ENCODE peak calls at places on chromosome 19, in six cellular contexts. T is PC-3, P is MM.1S, M is substantia nigra, V is uterus, D is Peyer's patch. B is an unnamed sample.

GRCh38 chr19:54190942-54191670 is at the start of gene TSEN34:
- DNase-seq in V (peak), D (peak), T (peak), P (peak), M (peak), B (peak)

GRCh38 chr19:17908244-17908643 is 24.6 kb upstream of the CCDC124 start:
- DNase-seq in D (no peak), V (no peak), M (no peak), T (no peak), P (no peak), B (no peak)

GRCh38 chr19:925912-926594 is at the start of gene ARID3A:
- DNase-seq in M (no peak), V (no peak), P (no peak), D (peak), T (no peak), B (no peak)

GRCh38 chr19:39160523-39160861 is 34.9 kb downstream of the PAK4 start:
- DNase-seq in D (no peak), V (no peak), M (no peak), T (peak), P (no peak), B (no peak)

GRCh38 chr19:45528744-45529453 is 21.6 kb downstream of the VASP start:
- DNase-seq in M (no peak), T (peak), D (peak), P (no peak), V (no peak), B (peak)

GRCh38 chr19:42433503-42434260 is 6.5 kb upstream of the LIPE start:
- DNase-seq in D (peak), V (peak), P (peak), T (peak), M (peak), B (peak)

GRCh38 chr19:48333467-48334384 is 8.4 kb downstream of the EMP3 start:
- DNase-seq in P (peak), V (peak), D (peak), T (peak), M (peak), B (peak)

GRCh38 chr19:33446918-33447293 is 73.4 kb downstream of the CEBPG start:
- DNase-seq in V (no peak), M (no peak), P (no peak), T (no peak), D (no peak), B (no peak)

GRCh38 chr19:57560049-57560491 is 407 bp upstream of the ZNF550 start:
- DNase-seq in D (no peak), V (peak), P (no peak), T (peak), M (no peak), B (no peak)

GRCh38 chr19:6221220-6221877 is 58.4 kb downstream of the MLLT1 start:
- DNase-seq in V (no peak), D (no peak), T (no peak), P (no peak), M (no peak), B (no peak)

GRCh38 chr19:57803594-57804325 is 11.0 kb downstream of the ZNF552 start:
- DNase-seq in D (no peak), T (peak), M (no peak), V (no peak), P (no peak), B (peak)

GRCh38 chr19:47510516-47511127 is 4.2 kb downstream of the NAPA start:
- DNase-seq in V (peak), P (no peak), D (no peak), T (no peak), M (no peak), B (no peak)

GRCh38 chr19:35856001-35856400 is 710 bp upstream of the KIRREL2 start:
- DNase-seq in D (no peak), V (no peak), M (no peak), T (no peak), P (no peak), B (no peak)

GRCh38 chr19:34274827-34275625 is 20.7 kb downstream of the GARRE1 start:
- DNase-seq in T (peak), P (no peak), V (no peak), M (no peak), D (no peak), B (no peak)

GRCh38 chr19:28027116-28027515 is 1185.8 kb downstream of the UQCRFS1 start:
- DNase-seq in D (no peak), M (no peak), V (no peak), P (no peak), T (no peak), B (peak)

GRCh38 chr19:44731081-44731480 is 17.4 kb upstream of the BCL3 start:
- DNase-seq in M (no peak), D (no peak), P (no peak), T (no peak), V (no peak), B (no peak)

GRCh38 chr19:6772028-6772865 is at the start of gene VAV1:
- DNase-seq in M (no peak), P (peak), V (no peak), D (peak), T (no peak), B (no peak)

GRCh38 chr19:3359850-3360493 is 6.4 kb upstream of the NFIC start:
- DNase-seq in P (no peak), T (no peak), D (no peak), V (no peak), M (no peak), B (no peak)

GRCh38 chr19:1067341-1068103 is 555 bp downstream of the ARHGAP45 start:
- DNase-seq in P (no peak), V (no peak), T (no peak), M (no peak), D (peak), B (no peak)

GRCh38 chr19:1087813-1088418 is 7.3 kb downstream of the POLR2E start:
- DNase-seq in V (no peak), P (peak), T (no peak), D (peak), M (no peak), B (no peak)

GRCh38 chr19:38713865-38714264 is 30.4 kb downstream of the CAPN12 start:
- DNase-seq in D (no peak), M (no peak), T (no peak), P (no peak), V (no peak), B (no peak)

GRCh38 chr19:5567971-5568407 is 236 bp upstream of the TINCR start:
- DNase-seq in M (no peak), V (no peak), P (no peak), T (no peak), D (no peak), B (no peak)

GRCh38 chr19:15180451-15181390 is 20.1 kb downstream of the NOTCH3 start:
- DNase-seq in V (no peak), D (peak), M (no peak), T (no peak), P (no peak), B (peak)

GRCh38 chr19:32969549-32969948 is 2.2 kb downstream of the CEP89 start:
- DNase-seq in P (no peak), M (no peak), T (no peak), D (no peak), V (no peak), B (no peak)

GRCh38 chr19:38830039-38830733 is 1.4 kb downstream of the ECH1 start:
- DNase-seq in P (no peak), V (no peak), T (peak), D (no peak), M (no peak), B (no peak)

GRCh38 chr19:52269338-52270261 is at the start of gene ZNF766:
- DNase-seq in T (peak), V (peak), D (peak), M (peak), P (peak), B (peak)

GRCh38 chr19:56942749-56943148 is 102.2 kb upstream of the PEG3 start:
- DNase-seq in V (peak), M (no peak), T (no peak), D (peak), P (no peak), B (peak)

GRCh38 chr19:46371371-46371901 is 24.5 kb downstream of the PPP5C start:
- DNase-seq in P (no peak), T (no peak), M (no peak), V (no peak), D (peak), B (peak)

GRCh38 chr19:6680141-6680540 is 10.2 kb upstream of the TNFSF14 start:
- DNase-seq in D (no peak), M (no peak), V (no peak), T (peak), P (no peak), B (no peak)

GRCh38 chr19:56091066-56091490 is 30.0 kb downstream of the ZNF787 start:
- DNase-seq in V (no peak), P (no peak), T (peak), D (no peak), M (no peak), B (no peak)

GRCh38 chr19:29118384-29118783 is 94.6 kb downstream of the UQCRFS1 start:
- DNase-seq in D (no peak), M (no peak), T (no peak), V (no peak), P (no peak), B (no peak)

GRCh38 chr19:2462635-2463421 is 6.1 kb upstream of the LMNB2 start:
- DNase-seq in P (no peak), V (peak), M (peak), D (peak), T (peak), B (peak)

GRCh38 chr19:47371269-47371668 is 22.2 kb downstream of the DHX34 start:
- DNase-seq in P (no peak), D (no peak), T (no peak), V (no peak), M (no peak), B (no peak)

GRCh38 chr19:28351761-28352160 is 861.2 kb downstream of the UQCRFS1 start:
- DNase-seq in M (no peak), P (no peak), D (no peak), T (no peak), V (no peak), B (no peak)

GRCh38 chr19:48813123-48813911 is 2.5 kb upstream of the BCAT2 start:
- DNase-seq in D (no peak), P (no peak), M (no peak), T (no peak), V (no peak), B (peak)

GRCh38 chr19:35107541-35107939 is 8.1 kb upstream of the FXYD3 start:
- DNase-seq in D (peak), V (no peak), T (peak), P (no peak), M (peak), B (no peak)

GRCh38 chr19:37655689-37656491 is 625 bp upstream of the ZFP30 start:
- DNase-seq in P (no peak), V (peak), T (peak), D (peak), M (peak), B (peak)

GRCh38 chr19:3672993-3673392 is 27.3 kb downstream of the PIP5K1C start:
- DNase-seq in P (no peak), T (no peak), M (no peak), V (no peak), D (no peak), B (peak)

GRCh38 chr19:14114439-14114838 is 3.1 kb downstream of the PRKACA start:
- DNase-seq in T (no peak), M (no peak), P (no peak), D (no peak), V (no peak), B (no peak)
- H3K27ac ChIP-seq in T (no peak), M (peak), P (no peak), D (no peak), V (peak), B (no peak)

DNA sequence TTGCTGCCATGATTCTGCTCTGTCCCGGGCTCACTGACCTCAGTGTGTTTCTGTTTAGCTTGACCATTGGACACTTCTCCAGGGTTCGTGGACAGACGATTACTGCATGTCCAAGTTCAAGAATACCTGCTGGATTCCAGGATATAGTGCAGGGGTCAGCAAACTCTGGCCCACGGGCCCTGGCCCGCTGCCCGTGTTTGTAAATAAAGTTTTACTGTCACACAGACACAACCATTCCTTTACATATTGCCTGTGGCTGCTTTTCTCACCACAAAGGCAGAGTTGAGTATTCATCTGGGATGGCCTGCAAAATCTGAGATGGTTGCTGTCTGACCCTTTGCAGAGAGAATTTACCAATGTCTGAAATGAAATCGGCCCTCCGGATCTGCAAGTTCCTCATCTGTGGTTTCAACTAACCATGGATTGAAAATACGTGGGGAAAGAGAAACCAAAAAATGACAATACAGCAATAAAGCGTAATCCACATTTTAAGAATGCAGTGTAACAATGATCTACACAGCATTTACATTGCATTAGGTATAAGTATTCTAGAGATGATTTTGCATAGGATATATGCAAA is 25.9 kb upstream of the F2RL3 start:
- DNase-seq in P (no peak), T (no peak), M (no peak), D (no peak), V (no peak), B (no peak)
- H3K27ac ChIP-seq in P (no peak), T (no peak), M (no peak), D (no peak), V (no peak), B (no peak)

GRCh38 chr19:40619333-40620160 is 18.4 kb downstream of the LTBP4 start:
- DNase-seq in D (no peak), M (no peak), T (no peak), V (no peak), P (no peak), B (no peak)
- H3K27ac ChIP-seq in D (no peak), M (no peak), T (no peak), V (no peak), P (no peak), B (no peak)

GRCh38 chr19:12155324-12155723 is 1.2 kb downstream of the ZNF625 start:
- DNase-seq in D (no peak), P (no peak), V (no peak), T (peak), M (no peak), B (no peak)
- H3K27ac ChIP-seq in D (no peak), P (no peak), V (peak), T (no peak), M (no peak), B (no peak)

GRCh38 chr19:19782783-19783182 is 38.8 kb downstream of the ZNF506 start:
- DNase-seq in T (no peak), D (no peak), M (no peak), V (no peak), P (no peak), B (no peak)
- H3K27ac ChIP-seq in T (no peak), D (no peak), M (no peak), V (no peak), P (no peak), B (no peak)

GRCh38 chr19:12784394-12784870 is 6.9 kb upstream of the JUNB start:
- DNase-seq in T (no peak), M (no peak), P (no peak), V (no peak), D (no peak), B (no peak)
- H3K27ac ChIP-seq in T (peak), M (peak), P (no peak), V (peak), D (peak), B (no peak)

GRCh38 chr19:49891393-49891792 is 5.3 kb downstream of the IL4I1 start:
- DNase-seq in V (no peak), P (no peak), T (no peak), D (no peak), M (no peak), B (no peak)

GRCh38 chr19:49890349-49891311 is 6.1 kb downstream of the IL4I1 start:
- DNase-seq in V (no peak), T (no peak), P (peak), M (no peak), D (peak), B (no peak)

GRCh38 chr19:49888478-49888901 is 8.2 kb downstream of the IL4I1 start:
- DNase-seq in T (no peak), V (no peak), M (no peak), D (no peak), P (no peak), B (no peak)

GRCh38 chr19:49889038-49889686 is 7.5 kb downstream of the IL4I1 start:
- DNase-seq in D (no peak), V (no peak), T (no peak), M (no peak), P (no peak), B (no peak)

GRCh38 chr19:49889687-49890348 is 6.9 kb downstream of the IL4I1 start:
- DNase-seq in T (no peak), D (peak), P (peak), M (peak), V (peak), B (peak)
- H3K27ac ChIP-seq in T (no peak), D (peak), P (peak), M (no peak), V (no peak), B (no peak)

GRCh38 chr19:11019262-11019661 is 58.4 kb downstream of the SMARCA4 start:
- DNase-seq in D (no peak), P (no peak), T (no peak), M (no peak), V (no peak), B (no peak)

GRCh38 chr19:11016591-11016990 is 55.8 kb downstream of the SMARCA4 start:
- DNase-seq in D (no peak), P (no peak), V (no peak), T (no peak), M (no peak), B (no peak)

GRCh38 chr19:11018179-11018578 is 57.3 kb downstream of the SMARCA4 start:
- DNase-seq in T (no peak), V (peak), M (no peak), P (no peak), D (peak), B (peak)

GRCh38 chr19:11018743-11019142 is 57.9 kb downstream of the SMARCA4 start:
- DNase-seq in D (no peak), T (no peak), V (no peak), M (no peak), P (no peak), B (no peak)

GRCh38 chr19:11017275-11018035 is 56.6 kb downstream of the SMARCA4 start:
- DNase-seq in V (no peak), D (no peak), M (no peak), P (no peak), T (no peak), B (no peak)
- H3K27ac ChIP-seq in V (peak), D (no peak), M (no peak), P (no peak), T (no peak), B (no peak)

GRCh38 chr19:30228726-30229523 is 143.3 kb upstream of the ZNF536 start:
- DNase-seq in T (no peak), P (no peak), D (no peak), M (no peak), V (no peak), B (peak)
- H3K27ac ChIP-seq in T (no peak), P (no peak), D (peak), M (peak), V (no peak), B (no peak)

GRCh38 chr19:50500060-50500752 is 10.8 kb downstream of the JOSD2 start:
- DNase-seq in V (no peak), P (no peak), D (no peak), M (peak), T (no peak), B (peak)
- H3K27ac ChIP-seq in V (no peak), P (no peak), D (no peak), M (peak), T (no peak), B (no peak)